ENCODE peak calls at places on chromosomes 3 and 15, in six cellular contexts. One of them, this sample, is unnamed.

GRCh38 chr3:32399030-32399620 is 7.5 kb downstream of the CMTM7 start:
- DNase-seq in pons: no peak
- DNase-seq in EL: peak
- DNase-seq in activated CD8-positive, alpha-beta T cell treated with anti-CD3 and anti-CD28 coated beads for 36 hours: peak
- DNase-seq in HFFc6: peak
- DNase-seq in memory B cell: no peak
- DNase-seq in this sample: peak

GRCh38 chr3:45204136-45204535 is 22.0 kb downstream of the TMEM158 start:
- DNase-seq in pons: no peak
- DNase-seq in activated CD8-positive, alpha-beta T cell treated with anti-CD3 and anti-CD28 coated beads for 36 hours: no peak
- DNase-seq in memory B cell: no peak
- DNase-seq in HFFc6: no peak
- DNase-seq in EL: peak
- DNase-seq in this sample: peak

GRCh38 chr15:75887178-75887577 is 16.5 kb upstream of the FBXO22 start:
- DNase-seq in pons: no peak
- DNase-seq in activated CD8-positive, alpha-beta T cell treated with anti-CD3 and anti-CD28 coated beads for 36 hours: no peak
- DNase-seq in HFFc6: no peak
- DNase-seq in memory B cell: no peak
- DNase-seq in EL: no peak
- DNase-seq in this sample: no peak

GRCh38 chr15:73387507-73388255 is 18.9 kb upstream of the HCN4 start:
- DNase-seq in pons: no peak
- DNase-seq in HFFc6: no peak
- DNase-seq in activated CD8-positive, alpha-beta T cell treated with anti-CD3 and anti-CD28 coated beads for 36 hours: no peak
- DNase-seq in memory B cell: no peak
- DNase-seq in EL: peak
- DNase-seq in this sample: no peak

GRCh38 chr15:74006774-74007639 is 12.5 kb downstream of the PML start:
- DNase-seq in HFFc6: no peak
- DNase-seq in activated CD8-positive, alpha-beta T cell treated with anti-CD3 and anti-CD28 coated beads for 36 hours: peak
- DNase-seq in EL: no peak
- DNase-seq in pons: no peak
- DNase-seq in memory B cell: no peak
- DNase-seq in this sample: no peak

GRCh38 chr3:151226825-151227224 is 23.8 kb upstream of the GPR171 start:
- DNase-seq in EL: no peak
- DNase-seq in memory B cell: no peak
- DNase-seq in HFFc6: no peak
- DNase-seq in pons: no peak
- DNase-seq in activated CD8-positive, alpha-beta T cell treated with anti-CD3 and anti-CD28 coated beads for 36 hours: no peak
- DNase-seq in this sample: no peak

GRCh38 chr3:2838533-2839157 is 271.5 kb downstream of the IL5RA start:
- DNase-seq in EL: no peak
- DNase-seq in activated CD8-positive, alpha-beta T cell treated with anti-CD3 and anti-CD28 coated beads for 36 hours: no peak
- DNase-seq in memory B cell: no peak
- DNase-seq in pons: no peak
- DNase-seq in HFFc6: no peak
- DNase-seq in this sample: no peak

GRCh38 chr3:97719156-97719821 is 45.3 kb upstream of the ARL6 start:
- DNase-seq in memory B cell: peak
- DNase-seq in HFFc6: peak
- DNase-seq in activated CD8-positive, alpha-beta T cell treated with anti-CD3 and anti-CD28 coated beads for 36 hours: peak
- DNase-seq in EL: peak
- DNase-seq in pons: peak
- DNase-seq in this sample: peak

GRCh38 chr3:35592589-35593295 is 46.6 kb upstream of the ARPP21 start:
- DNase-seq in HFFc6: no peak
- DNase-seq in pons: no peak
- DNase-seq in activated CD8-positive, alpha-beta T cell treated with anti-CD3 and anti-CD28 coated beads for 36 hours: no peak
- DNase-seq in memory B cell: no peak
- DNase-seq in EL: no peak
- DNase-seq in this sample: no peak

GRCh38 chr3:181313379-181313778 is 323.8 kb upstream of the DNAJC19 start:
- DNase-seq in activated CD8-positive, alpha-beta T cell treated with anti-CD3 and anti-CD28 coated beads for 36 hours: no peak
- DNase-seq in EL: no peak
- DNase-seq in pons: no peak
- DNase-seq in memory B cell: no peak
- DNase-seq in HFFc6: no peak
- DNase-seq in this sample: no peak

GRCh38 chr15:33201376-33202189 is 7.1 kb upstream of the FMN1 start:
- DNase-seq in HFFc6: peak
- DNase-seq in pons: peak
- DNase-seq in memory B cell: no peak
- DNase-seq in activated CD8-positive, alpha-beta T cell treated with anti-CD3 and anti-CD28 coated beads for 36 hours: peak
- DNase-seq in EL: peak
- DNase-seq in this sample: peak

GRCh38 chr3:3689601-3690375 is 109.4 kb upstream of the LRRN1 start:
- DNase-seq in pons: no peak
- DNase-seq in EL: no peak
- DNase-seq in activated CD8-positive, alpha-beta T cell treated with anti-CD3 and anti-CD28 coated beads for 36 hours: no peak
- DNase-seq in HFFc6: no peak
- DNase-seq in memory B cell: no peak
- DNase-seq in this sample: no peak

GRCh38 chr3:110881069-110881468 is 190.5 kb upstream of the NECTIN3 start:
- DNase-seq in EL: peak
- DNase-seq in HFFc6: no peak
- DNase-seq in pons: peak
- DNase-seq in activated CD8-positive, alpha-beta T cell treated with anti-CD3 and anti-CD28 coated beads for 36 hours: peak
- DNase-seq in memory B cell: no peak
- DNase-seq in this sample: no peak

GRCh38 chr15:25416693-25417092 is 22.1 kb downstream of the UBE3A start:
- DNase-seq in HFFc6: no peak
- DNase-seq in pons: no peak
- DNase-seq in activated CD8-positive, alpha-beta T cell treated with anti-CD3 and anti-CD28 coated beads for 36 hours: no peak
- DNase-seq in EL: no peak
- DNase-seq in memory B cell: no peak
- DNase-seq in this sample: no peak

GRCh38 chr3:30972449-30972848 is 78.0 kb upstream of the GADL1 start:
- DNase-seq in EL: no peak
- DNase-seq in HFFc6: no peak
- DNase-seq in pons: no peak
- DNase-seq in activated CD8-positive, alpha-beta T cell treated with anti-CD3 and anti-CD28 coated beads for 36 hours: no peak
- DNase-seq in memory B cell: no peak
- DNase-seq in this sample: no peak

GRCh38 chr15:78387678-78388077 is 47.5 kb downstream of the CRABP1 start:
- DNase-seq in activated CD8-positive, alpha-beta T cell treated with anti-CD3 and anti-CD28 coated beads for 36 hours: no peak
- DNase-seq in EL: no peak
- DNase-seq in memory B cell: no peak
- DNase-seq in HFFc6: no peak
- DNase-seq in pons: no peak
- DNase-seq in this sample: no peak

GRCh38 chr3:30640856-30641255 is 34.5 kb downstream of the TGFBR2 start:
- DNase-seq in HFFc6: no peak
- DNase-seq in memory B cell: no peak
- DNase-seq in pons: no peak
- DNase-seq in EL: no peak
- DNase-seq in activated CD8-positive, alpha-beta T cell treated with anti-CD3 and anti-CD28 coated beads for 36 hours: no peak
- DNase-seq in this sample: no peak

GRCh38 chr3:30770387-30770786 is 124.1 kb downstream of the GADL1 start:
- DNase-seq in EL: peak
- DNase-seq in pons: peak
- DNase-seq in activated CD8-positive, alpha-beta T cell treated with anti-CD3 and anti-CD28 coated beads for 36 hours: no peak
- DNase-seq in HFFc6: peak
- DNase-seq in memory B cell: no peak
- DNase-seq in this sample: peak

GRCh38 chr15:78390823-78391222 is 47.2 kb upstream of the IREB2 start:
- DNase-seq in HFFc6: peak
- DNase-seq in EL: peak
- DNase-seq in pons: no peak
- DNase-seq in memory B cell: no peak
- DNase-seq in activated CD8-positive, alpha-beta T cell treated with anti-CD3 and anti-CD28 coated beads for 36 hours: no peak
- DNase-seq in this sample: no peak

GRCh38 chr15:43920815-43921214 is 94.0 kb downstream of the WDR76 start:
- DNase-seq in pons: no peak
- DNase-seq in EL: no peak
- DNase-seq in HFFc6: no peak
- DNase-seq in memory B cell: no peak
- DNase-seq in activated CD8-positive, alpha-beta T cell treated with anti-CD3 and anti-CD28 coated beads for 36 hours: no peak
- DNase-seq in this sample: no peak

GRCh38 chr15:47523669-47524068 is 193.6 kb upstream of the SEMA6D start:
- DNase-seq in EL: peak
- DNase-seq in activated CD8-positive, alpha-beta T cell treated with anti-CD3 and anti-CD28 coated beads for 36 hours: no peak
- DNase-seq in memory B cell: no peak
- DNase-seq in pons: no peak
- DNase-seq in HFFc6: peak
- DNase-seq in this sample: peak

GRCh38 chr3:42892169-42892568 is 13.8 kb upstream of the ZNF662 start:
- DNase-seq in pons: no peak
- DNase-seq in activated CD8-positive, alpha-beta T cell treated with anti-CD3 and anti-CD28 coated beads for 36 hours: no peak
- DNase-seq in HFFc6: no peak
- DNase-seq in EL: peak
- DNase-seq in memory B cell: no peak
- DNase-seq in this sample: no peak

GRCh38 chr3:148902173-148902791 is 37.2 kb downstream of the CPA3 start:
- DNase-seq in EL: peak
- DNase-seq in activated CD8-positive, alpha-beta T cell treated with anti-CD3 and anti-CD28 coated beads for 36 hours: no peak
- DNase-seq in pons: no peak
- DNase-seq in HFFc6: peak
- DNase-seq in memory B cell: no peak
- DNase-seq in this sample: peak

GRCh38 chr3:68878322-68878721 is 54.0 kb downstream of the TAFA4 start:
- DNase-seq in memory B cell: no peak
- DNase-seq in activated CD8-positive, alpha-beta T cell treated with anti-CD3 and anti-CD28 coated beads for 36 hours: no peak
- DNase-seq in pons: peak
- DNase-seq in HFFc6: peak
- DNase-seq in EL: peak
- DNase-seq in this sample: peak

GRCh38 chr3:150945226-150945625 is 27.3 kb downstream of the CLRN1 start:
- DNase-seq in EL: peak
- DNase-seq in HFFc6: peak
- DNase-seq in pons: no peak
- DNase-seq in memory B cell: no peak
- DNase-seq in activated CD8-positive, alpha-beta T cell treated with anti-CD3 and anti-CD28 coated beads for 36 hours: no peak
- DNase-seq in this sample: no peak

GRCh38 chr3:198113219-198114053 is 153.4 kb downstream of the LMLN start:
- DNase-seq in activated CD8-positive, alpha-beta T cell treated with anti-CD3 and anti-CD28 coated beads for 36 hours: no peak
- DNase-seq in pons: no peak
- DNase-seq in HFFc6: no peak
- DNase-seq in memory B cell: no peak
- DNase-seq in EL: no peak
- DNase-seq in this sample: peak

GRCh38 chr3:12629560-12629959 is 34.4 kb downstream of the RAF1 start:
- DNase-seq in memory B cell: no peak
- DNase-seq in activated CD8-positive, alpha-beta T cell treated with anti-CD3 and anti-CD28 coated beads for 36 hours: no peak
- DNase-seq in pons: no peak
- DNase-seq in HFFc6: peak
- DNase-seq in EL: peak
- DNase-seq in this sample: peak

GRCh38 chr3:99286266-99286845 is 352.0 kb upstream of the COL8A1 start:
- DNase-seq in HFFc6: peak
- DNase-seq in memory B cell: no peak
- DNase-seq in EL: peak
- DNase-seq in activated CD8-positive, alpha-beta T cell treated with anti-CD3 and anti-CD28 coated beads for 36 hours: no peak
- DNase-seq in pons: no peak
- DNase-seq in this sample: no peak

GRCh38 chr3:53495091-53495517 is 693 bp downstream of the CACNA1D start:
- DNase-seq in pons: no peak
- DNase-seq in memory B cell: no peak
- DNase-seq in HFFc6: no peak
- DNase-seq in activated CD8-positive, alpha-beta T cell treated with anti-CD3 and anti-CD28 coated beads for 36 hours: no peak
- DNase-seq in EL: no peak
- DNase-seq in this sample: no peak

GRCh38 chr3:2098398-2099027 is at the start of gene CNTN4:
- DNase-seq in HFFc6: no peak
- DNase-seq in activated CD8-positive, alpha-beta T cell treated with anti-CD3 and anti-CD28 coated beads for 36 hours: peak
- DNase-seq in pons: peak
- DNase-seq in EL: no peak
- DNase-seq in memory B cell: no peak
- DNase-seq in this sample: no peak

GRCh38 chr15:63605816-63606215 is 8.6 kb downstream of the FBXL22 start:
- DNase-seq in pons: no peak
- DNase-seq in EL: no peak
- DNase-seq in activated CD8-positive, alpha-beta T cell treated with anti-CD3 and anti-CD28 coated beads for 36 hours: peak
- DNase-seq in HFFc6: no peak
- DNase-seq in memory B cell: no peak
- DNase-seq in this sample: no peak

GRCh38 chr15:81326466-81327212 is 2.7 kb upstream of the STARD5 start:
- DNase-seq in memory B cell: no peak
- DNase-seq in activated CD8-positive, alpha-beta T cell treated with anti-CD3 and anti-CD28 coated beads for 36 hours: no peak
- DNase-seq in pons: no peak
- DNase-seq in EL: peak
- DNase-seq in HFFc6: no peak
- DNase-seq in this sample: no peak

GRCh38 chr15:59160880-59161593 is 45.6 kb upstream of the LDHAL6B start:
- DNase-seq in pons: no peak
- DNase-seq in memory B cell: no peak
- DNase-seq in activated CD8-positive, alpha-beta T cell treated with anti-CD3 and anti-CD28 coated beads for 36 hours: peak
- DNase-seq in HFFc6: no peak
- DNase-seq in EL: no peak
- DNase-seq in this sample: no peak

GRCh38 chr3:72277710-72278109 is 492.8 kb upstream of the PROK2 start:
- DNase-seq in memory B cell: no peak
- DNase-seq in activated CD8-positive, alpha-beta T cell treated with anti-CD3 and anti-CD28 coated beads for 36 hours: no peak
- DNase-seq in HFFc6: no peak
- DNase-seq in EL: no peak
- DNase-seq in pons: no peak
- DNase-seq in this sample: no peak

GRCh38 chr15:65925338-65925737 is 56.0 kb downstream of the RAB11A start:
- DNase-seq in HFFc6: no peak
- DNase-seq in activated CD8-positive, alpha-beta T cell treated with anti-CD3 and anti-CD28 coated beads for 36 hours: no peak
- DNase-seq in EL: no peak
- DNase-seq in memory B cell: no peak
- DNase-seq in pons: no peak
- DNase-seq in this sample: no peak

GRCh38 chr15:81506071-81506470 is 132.1 kb upstream of the TMC3 start:
- DNase-seq in activated CD8-positive, alpha-beta T cell treated with anti-CD3 and anti-CD28 coated beads for 36 hours: no peak
- DNase-seq in HFFc6: no peak
- DNase-seq in pons: no peak
- DNase-seq in EL: no peak
- DNase-seq in memory B cell: no peak
- DNase-seq in this sample: no peak

GRCh38 chr15:90187257-90187868 is 13.8 kb upstream of the SEMA4B start:
- DNase-seq in EL: no peak
- DNase-seq in HFFc6: no peak
- DNase-seq in memory B cell: no peak
- DNase-seq in activated CD8-positive, alpha-beta T cell treated with anti-CD3 and anti-CD28 coated beads for 36 hours: no peak
- DNase-seq in pons: no peak
- DNase-seq in this sample: no peak